ENCODE peak calls at places on chromosomes 7 and 10, in four cellular contexts. Q is transverse colon; K is RWPE2; L is CD8-positive, alpha-beta memory T cell. F is an unnamed sample.

GRCh38 chr7:90262438-90262837 is 17.5 kb downstream of the CFAP69 start:
- DNase-seq in L (no peak), Q (no peak), K (no peak), F (peak; percentile 24)

GRCh38 chr10:77501152-77501845 is 136.3 kb downstream of the KCNMA1 start:
- DNase-seq in L (no peak), K (no peak), Q (no peak), F (no peak)

GRCh38 chr7:147443942-147444341 is 1146.6 kb upstream of the C7orf33 start:
- DNase-seq in Q (no peak), K (no peak), L (no peak), F (no peak)

GRCh38 chr10:23556727-23557440 is 118.0 kb downstream of the OTUD1 start:
- DNase-seq in K (no peak), Q (no peak), L (no peak), F (no peak)

GRCh38 chr10:17051851-17052250 is 77.8 kb downstream of the CUBN start:
- DNase-seq in Q (no peak), L (no peak), K (no peak), F (no peak)

GRCh38 chr10:44593952-44594351 is 209.1 kb upstream of the CXCL12 start:
- DNase-seq in K (no peak), Q (no peak), L (no peak), F (no peak)

GRCh38 chr10:37856881-37857286 is 526 bp downstream of the ZNF248 start:
- DNase-seq in K (no peak), L (peak; percentile 21), Q (peak; percentile 31), F (peak; percentile 41)

GRCh38 chr7:47502240-47502877 is 79.6 kb downstream of the TNS3 start:
- DNase-seq in Q (peak; percentile 77), K (no peak), L (no peak), F (no peak)

GRCh38 chr10:125886914-125887512 is 5.9 kb upstream of the DHX32 start:
- DNase-seq in L (no peak), K (no peak), Q (no peak), F (no peak)

GRCh38 chr10:116757246-116757645 is 14.9 kb upstream of the HSPA12A start:
- DNase-seq in L (no peak), Q (no peak), K (no peak), F (no peak)

GRCh38 chr10:58820862-58821559 is 308.3 kb downstream of the BICC1 start:
- DNase-seq in Q (no peak), L (no peak), K (no peak), F (no peak)

GRCh38 chr10:74924251-74924954 is 98.0 kb downstream of the KAT6B start:
- DNase-seq in K (no peak), L (no peak), Q (no peak), F (no peak)

GRCh38 chr7:47132471-47132870 is 449.4 kb downstream of the TNS3 start:
- DNase-seq in Q (no peak), L (no peak), K (no peak), F (no peak)

GRCh38 chr7:7327423-7327822 is 145.1 kb downstream of the C1GALT1 start:
- DNase-seq in Q (no peak), K (no peak), L (no peak), F (no peak)

GRCh38 chr7:28432105-28432504 is 19.8 kb downstream of the CREB5 start:
- DNase-seq in L (no peak), Q (no peak), K (no peak), F (no peak)

GRCh38 chr7:132183822-132184380 is 392.4 kb downstream of the PLXNA4 start:
- DNase-seq in L (no peak), K (no peak), Q (no peak), F (no peak)

GRCh38 chr10:73788864-73789658 is 3.7 kb downstream of the ZSWIM8 start:
- DNase-seq in Q (no peak), K (no peak), L (no peak), F (no peak)

GRCh38 chr10:108612485-108612884 is 1310.8 kb downstream of the XPNPEP1 start:
- DNase-seq in K (no peak), L (no peak), Q (no peak), F (no peak)

GRCh38 chr7:29095666-29096560 is 50.4 kb downstream of the CPVL start:
- DNase-seq in Q (no peak), L (no peak), K (no peak), F (no peak)

GRCh38 chr7:149302222-149302621 is 40.2 kb downstream of the ZNF783 start:
- DNase-seq in Q (no peak), L (no peak), K (no peak), F (no peak)

GRCh38 chr10:21191512-21191911 is 294.4 kb upstream of the NEBL start:
- DNase-seq in Q (no peak), L (no peak), K (no peak), F (no peak)

GRCh38 chr10:64463406-64463805 is 942.2 kb downstream of the REEP3 start:
- DNase-seq in K (no peak), L (no peak), Q (no peak), F (no peak)

GRCh38 chr7:70303309-70303708 is 705.0 kb downstream of the AUTS2 start:
- DNase-seq in K (no peak), Q (no peak), L (no peak), F (no peak)

GRCh38 chr10:11782793-11783557 is 40.2 kb upstream of the PROSER2 start:
- DNase-seq in K (no peak), Q (no peak), L (peak; percentile 18), F (peak; percentile 84)

GRCh38 chr7:55515569-55516279 is 56.6 kb downstream of the VOPP1 start:
- DNase-seq in L (no peak), Q (no peak), K (no peak), F (no peak)

GRCh38 chr10:20768849-20769248 is 128.3 kb downstream of the NEBL start:
- DNase-seq in Q (no peak), L (no peak), K (no peak), F (no peak)

GRCh38 chr10:92688927-92689662 is 660 bp upstream of the HHEX start:
- DNase-seq in L (no peak), K (peak; percentile 64), Q (peak; percentile 34), F (peak; percentile 45)

GRCh38 chr7:43844257-43844656 is 25.1 kb downstream of the MRPS24 start:
- DNase-seq in K (no peak), Q (no peak), L (no peak), F (no peak)

GRCh38 chr10:7438196-7438986 is 27.6 kb upstream of the SFMBT2 start:
- DNase-seq in K (no peak), Q (no peak), L (no peak), F (no peak)

GRCh38 chr10:28177944-28178637 is 124.8 kb downstream of the MPP7 start:
- DNase-seq in L (peak; percentile 21), K (no peak), Q (no peak), F (no peak)

GRCh38 chr10:50216894-50217293 is 34.4 kb downstream of the ASAH2 start:
- DNase-seq in K (no peak), L (no peak), Q (no peak), F (no peak)

GRCh38 chr10:127863231-127863825 is 29.4 kb downstream of the CLRN3 start:
- DNase-seq in K (no peak), L (no peak), Q (no peak), F (no peak)

GRCh38 chr10:82397859-82398258 is 522.9 kb downstream of the NRG3 start:
- DNase-seq in L (no peak), Q (no peak), K (no peak), F (no peak)

GRCh38 chr10:129415261-129416135 is 51.5 kb upstream of the MGMT start:
- DNase-seq in L (no peak), K (no peak), Q (no peak), F (no peak)

GRCh38 chr7:26439502-26440252 is 148.0 kb downstream of the SNX10 start:
- DNase-seq in L (no peak), K (no peak), Q (no peak), F (no peak)

GRCh38 chr10:69202332-69202731 is 17.8 kb upstream of the HKDC1 start:
- DNase-seq in L (peak; percentile 33), K (no peak), Q (no peak), F (no peak)

GRCh38 chr10:69201045-69201444 is 19.1 kb upstream of the HKDC1 start:
- DNase-seq in K (no peak), L (no peak), Q (no peak), F (no peak)
- H3K36me3 ChIP-seq in K (peaks cover 77% of the 10 kb centered on the region), L (peaks cover 23% of the 10 kb centered on the region), Q (no peaks in the 10 kb centered on the region), F (peaks cover 2% of the 10 kb centered on the region)

GRCh38 chr7:57348646-57349269 is 101.2 kb upstream of the ZNF716 start:
- DNase-seq in K (no peak), L (no peak), Q (no peak), F (no peak)
- H3K9me3 ChIP-seq in K (peaks cover 3% of the 10 kb centered on the region), L (no peaks in the 10 kb centered on the region), Q (peaks cover 3% of the 10 kb centered on the region), F (peaks cover 6% of the 10 kb centered on the region)

GRCh38 chr7:107149863-107150262 is 18.9 kb upstream of the HBP1 start:
- DNase-seq in K (no peak), L (no peak), Q (no peak), F (no peak)
- H3K4me1 ChIP-seq in K (peaks cover 9% of the 10 kb centered on the region), L (no peaks in the 10 kb centered on the region), Q (no peaks in the 10 kb centered on the region), F (no peaks in the 10 kb centered on the region)

DNA sequence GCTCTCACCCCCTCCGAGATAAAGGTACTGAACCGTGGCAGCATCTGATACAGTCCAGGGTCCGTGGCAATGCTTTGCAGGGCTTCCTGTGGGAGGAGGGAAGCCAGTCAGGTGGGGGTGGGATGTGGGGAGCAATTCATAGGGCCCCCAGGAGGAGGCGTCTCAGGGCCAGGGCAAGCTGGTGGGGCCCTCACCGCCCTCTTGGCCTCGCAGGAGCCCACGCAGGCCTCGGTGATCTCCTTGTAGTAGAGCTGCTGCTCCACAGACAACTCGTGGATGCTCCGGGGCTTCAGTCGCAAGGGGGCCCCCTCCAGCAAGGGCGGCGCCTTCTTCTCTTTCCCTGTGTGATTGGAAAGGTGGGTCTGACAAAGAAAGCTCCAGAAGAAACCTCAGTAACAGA is 7.2 kb downstream of the TAF6 start:
- DNase-seq in K (no peak), Q (no peak), L (no peak), F (no peak)
- H3K36me3 ChIP-seq in K (peaks cover 65% of the 10 kb centered on the region), Q (no peaks in the 10 kb centered on the region), L (peaks cover 28% of the 10 kb centered on the region), F (peaks cover 2% of the 10 kb centered on the region)

DNA sequence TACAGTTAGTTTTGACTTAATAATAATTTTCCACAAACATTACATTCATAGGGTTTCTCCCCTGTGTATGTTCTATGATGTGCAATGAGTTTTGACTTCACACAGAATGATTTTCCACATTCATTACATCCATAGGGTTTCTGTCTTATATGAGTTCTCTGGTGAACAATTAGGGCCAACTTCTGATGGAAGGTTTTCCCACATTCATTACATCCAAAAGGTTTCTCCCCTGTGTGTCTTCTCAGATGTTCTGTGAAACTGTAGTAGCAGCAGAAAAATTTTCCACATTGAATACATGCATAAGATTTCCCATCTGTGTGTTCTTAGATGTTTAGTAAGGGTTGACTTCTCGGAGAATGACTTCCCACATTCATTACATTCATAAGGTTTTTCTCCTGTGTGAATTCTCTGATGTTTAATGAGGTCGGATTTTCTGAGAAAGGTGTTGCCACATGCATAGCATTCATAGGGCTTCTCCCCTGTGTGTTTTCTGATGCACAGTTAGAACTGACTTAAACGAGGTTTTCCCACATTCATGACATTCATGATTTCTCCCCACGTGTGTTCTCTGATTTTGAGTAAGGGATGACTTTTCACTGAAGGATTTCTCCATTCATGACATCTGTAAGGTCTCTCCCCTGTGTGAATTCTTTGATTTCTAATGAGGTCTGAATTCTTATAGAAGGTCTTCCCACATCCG is 118.5 kb downstream of the ZNF33B start:
- DNase-seq in K (no peak), L (no peak), Q (no peak), F (no peak)
- H3K9me3 ChIP-seq in K (peaks cover 49% of the 10 kb centered on the region), L (peaks cover 75% of the 10 kb centered on the region), Q (peaks cover 90% of the 10 kb centered on the region), F (peaks cover 55% of the 10 kb centered on the region)

GRCh38 chr10:118832242-118832651 is 77.5 kb upstream of the CACUL1 start:
- DNase-seq in Q (peak; percentile 57), K (no peak), L (no peak), F (no peak)
- H3K4me1 ChIP-seq in Q (no peaks in the 10 kb centered on the region), K (peaks cover 12% of the 10 kb centered on the region), L (peaks cover 7% of the 10 kb centered on the region), F (no peaks in the 10 kb centered on the region)